ENCODE peak calls at places on chromosomes 3 and 15, in ten cellular contexts. X, F, C, L, I, Q, R, D, T and J are unnamed samples.

GRCh38 chr3:52504977-52505376 is 9.8 kb downstream of the STAB1 start:
- DNase-seq in X (no peak), T (no peak), Q (no peak), L (no peak), I (no peak), F (no peak), R (no peak), D (no peak), C (no peak), J (no peak)

GRCh38 chr3:74273091-74273490 is 341.4 kb downstream of the CNTN3 start:
- DNase-seq in C (no peak), L (no peak), T (no peak), D (peak), Q (no peak), F (no peak), X (no peak), I (peak), R (no peak), J (no peak)

GRCh38 chr3:57961828-57962447 is 46.3 kb upstream of the FLNB start:
- DNase-seq in D (peak), L (no peak), F (no peak), X (no peak), C (no peak), Q (no peak), T (no peak), R (peak), I (peak), J (peak)

GRCh38 chr3:10982782-10983181 is 9.8 kb upstream of the SLC6A1 start:
- DNase-seq in R (peak), I (no peak), F (no peak), X (no peak), D (peak), Q (peak), C (no peak), T (no peak), L (no peak), J (no peak)

GRCh38 chr15:60751985-60752952 is 273.3 kb upstream of the ICE2 start:
- DNase-seq in F (no peak), C (no peak), T (peak), R (peak), Q (peak), D (peak), I (peak), L (no peak), X (no peak), J (peak)

GRCh38 chr15:87816016-87816415 is 440.5 kb downstream of the NTRK3 start:
- DNase-seq in Q (no peak), T (no peak), X (no peak), L (no peak), D (no peak), F (no peak), R (peak), I (peak), C (no peak), J (no peak)

GRCh38 chr3:39267631-39268553 is 11.9 kb downstream of the CX3CR1 start:
- DNase-seq in C (no peak), X (no peak), I (no peak), R (no peak), Q (no peak), L (no peak), T (no peak), D (no peak), F (peak), J (no peak)

GRCh38 chr3:76565496-76566210 is 474.2 kb upstream of the ROBO2 start:
- DNase-seq in F (no peak), R (no peak), I (no peak), L (no peak), D (no peak), X (no peak), C (no peak), T (no peak), Q (no peak), J (no peak)

GRCh38 chr15:73873889-73874511 is 636 bp downstream of the TBC1D21 start:
- DNase-seq in C (peak), I (peak), F (no peak), X (peak), Q (peak), T (peak), D (peak), L (peak), R (peak), J (peak)